ENCODE peak calls at places on chromosomes 1 and 21, in seven cellular contexts. O, S, W, I, U, K and X are unnamed samples.

GRCh38 chr1:38133781-38134180 is 87.2 kb upstream of the POU3F1 start:
- DNase-seq in O (no peak), S (no peak), W (no peak), I (no peak), U (no peak), K (no peak), X (no peak)

GRCh38 chr1:65421341-65422174 is 1.1 kb downstream of the LEPR start:
- DNase-seq in O (peak), S (no peak), W (no peak), I (no peak), U (peak), K (no peak), X (no peak)

GRCh38 chr1:223531742-223532341 is 133.7 kb downstream of the CAPN8 start:
- DNase-seq in O (peak), S (peak), W (peak), I (peak), U (peak), K (peak), X (peak)

GRCh38 chr1:193733674-193734073 is 547.3 kb upstream of the B3GALT2 start:
- DNase-seq in O (no peak), S (no peak), W (no peak), I (no peak), U (no peak), K (no peak), X (no peak)

GRCh38 chr1:1806890-1807289 is 28.6 kb upstream of the NADK start:
- DNase-seq in O (peak), S (no peak), W (no peak), I (no peak), U (no peak), K (no peak), X (peak)

GRCh38 chr1:230138561-230139239 is 71.7 kb downstream of the GALNT2 start:
- DNase-seq in O (no peak), S (no peak), W (no peak), I (no peak), U (no peak), K (no peak), X (no peak)

GRCh38 chr1:216997831-216998230 is 274.6 kb upstream of the ESRRG start:
- DNase-seq in O (no peak), S (no peak), W (no peak), I (no peak), U (no peak), K (no peak), X (no peak)

GRCh38 chr1:165645654-165646366 is 14.8 kb downstream of the MGST3 start:
- DNase-seq in O (no peak), S (no peak), W (no peak), I (no peak), U (no peak), K (no peak), X (no peak)

GRCh38 chr1:57770772-57771171 is 346.9 kb upstream of the DAB1 start:
- DNase-seq in O (peak), S (no peak), W (peak), I (no peak), U (peak), K (no peak), X (peak)

GRCh38 chr1:19113362-19114092 is 96.5 kb downstream of the UBR4 start:
- DNase-seq in O (peak), S (peak), W (peak), I (no peak), U (peak), K (peak), X (peak)

GRCh38 chr1:79040424-79041089 is 34.0 kb upstream of the ADGRL4 start:
- DNase-seq in O (peak), S (no peak), W (no peak), I (no peak), U (no peak), K (no peak), X (no peak)

GRCh38 chr1:119862276-119862675 is 34.0 kb downstream of the ADAM30 start:
- DNase-seq in O (peak), S (no peak), W (no peak), I (no peak), U (peak), K (no peak), X (no peak)

GRCh38 chr21:44528634-44528995 is 11.4 kb downstream of the KRTAP10-1 start:
- DNase-seq in O (no peak), S (peak), W (no peak), I (no peak), U (no peak), K (no peak), X (no peak)

GRCh38 chr1:171084091-171084490 is 6.6 kb upstream of the FMO3 start:
- DNase-seq in O (no peak), S (no peak), W (no peak), I (no peak), U (no peak), K (no peak), X (no peak)

GRCh38 chr1:7136166-7136953 is 351.1 kb downstream of the CAMTA1 start:
- DNase-seq in O (peak), S (no peak), W (no peak), I (no peak), U (no peak), K (no peak), X (no peak)

GRCh38 chr1:109396971-109397370 is 747 bp downstream of the SORT1 start:
- DNase-seq in O (no peak), S (no peak), W (peak), I (no peak), U (peak), K (no peak), X (peak)

GRCh38 chr1:156376958-156377919 is 8.2 kb downstream of the RHBG start:
- DNase-seq in O (no peak), S (no peak), W (no peak), I (no peak), U (no peak), K (no peak), X (no peak)

GRCh38 chr21:40568756-40569155 is 278.2 kb downstream of the DSCAM start:
- DNase-seq in O (no peak), S (no peak), W (no peak), I (no peak), U (no peak), K (no peak), X (no peak)

GRCh38 chr1:19156676-19157075 is 53.4 kb downstream of the UBR4 start:
- DNase-seq in O (peak), S (no peak), W (no peak), I (no peak), U (peak), K (no peak), X (peak)

GRCh38 chr1:236421022-236421421 is 26.9 kb downstream of the EDARADD start:
- DNase-seq in O (no peak), S (no peak), W (no peak), I (no peak), U (peak), K (no peak), X (peak)

GRCh38 chr1:246775531-246776385 is 51.5 kb downstream of the SCCPDH start:
- DNase-seq in O (no peak), S (no peak), W (no peak), I (no peak), U (no peak), K (no peak), X (no peak)

GRCh38 chr1:246780264-246780663 is 56.1 kb downstream of the SCCPDH start:
- DNase-seq in O (no peak), S (no peak), W (no peak), I (no peak), U (no peak), K (no peak), X (no peak)

GRCh38 chr1:246779561-246780175 is 55.5 kb downstream of the SCCPDH start:
- DNase-seq in O (no peak), S (no peak), W (no peak), I (no peak), U (no peak), K (no peak), X (no peak)

GRCh38 chr1:246778663-246779062 is 54.5 kb downstream of the SCCPDH start:
- DNase-seq in O (no peak), S (no peak), W (no peak), I (no peak), U (no peak), K (no peak), X (no peak)

DNA sequence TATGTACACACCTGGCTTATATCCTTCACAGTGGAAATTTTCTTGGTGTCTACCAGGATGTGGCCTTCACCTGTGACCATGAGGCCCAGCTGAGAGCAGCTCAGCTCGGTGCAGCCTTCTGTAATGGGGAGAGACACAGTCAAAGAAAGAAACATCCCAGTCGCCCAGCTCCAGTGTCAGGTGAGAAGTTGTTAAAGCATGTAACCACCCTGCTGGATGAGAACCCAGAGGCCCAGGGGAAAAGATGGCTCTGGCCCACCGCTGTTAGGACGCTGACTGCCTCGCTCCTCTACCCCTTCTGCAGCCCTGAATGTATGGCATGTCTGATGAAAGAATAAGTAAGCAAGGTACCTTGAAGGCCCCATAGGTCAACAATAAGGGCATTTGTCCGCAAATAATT is 52.7 kb downstream of the SCCPDH start:
- DNase-seq in O (no peak), S (no peak), W (no peak), I (no peak), U (no peak), K (no peak), X (no peak)
- H4K8ac ChIP-seq in O (no peak), S (no peak), W (no peak), I (no peak), U (no peak), K (no peak), X (no peak)

DNA sequence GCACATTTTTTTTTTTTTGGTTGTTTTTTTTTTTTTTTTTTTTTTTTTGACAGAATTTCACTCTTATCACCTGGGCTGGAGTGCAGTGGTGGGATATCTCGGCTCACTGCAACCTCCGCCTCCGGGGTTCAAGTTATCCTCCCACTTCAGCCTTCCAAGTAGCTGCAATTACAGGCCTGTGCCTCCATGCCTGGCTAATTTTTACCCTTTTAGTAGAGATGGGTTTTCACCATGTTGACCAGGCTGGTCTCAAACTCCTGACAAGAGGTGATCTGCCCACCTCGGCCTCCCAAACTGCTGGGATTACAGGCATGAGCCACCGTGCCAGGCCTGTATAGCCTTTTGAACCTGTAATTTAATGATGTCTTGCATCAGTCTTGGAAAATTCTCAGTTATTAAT is 25.0 kb downstream of the CR1 start:
- DNase-seq in O (no peak), S (no peak), W (no peak), I (no peak), U (no peak), K (no peak), X (no peak)
- H4K8ac ChIP-seq in O (no peak), S (no peak), W (no peak), I (no peak), U (no peak), K (no peak), X (no peak)

DNA sequence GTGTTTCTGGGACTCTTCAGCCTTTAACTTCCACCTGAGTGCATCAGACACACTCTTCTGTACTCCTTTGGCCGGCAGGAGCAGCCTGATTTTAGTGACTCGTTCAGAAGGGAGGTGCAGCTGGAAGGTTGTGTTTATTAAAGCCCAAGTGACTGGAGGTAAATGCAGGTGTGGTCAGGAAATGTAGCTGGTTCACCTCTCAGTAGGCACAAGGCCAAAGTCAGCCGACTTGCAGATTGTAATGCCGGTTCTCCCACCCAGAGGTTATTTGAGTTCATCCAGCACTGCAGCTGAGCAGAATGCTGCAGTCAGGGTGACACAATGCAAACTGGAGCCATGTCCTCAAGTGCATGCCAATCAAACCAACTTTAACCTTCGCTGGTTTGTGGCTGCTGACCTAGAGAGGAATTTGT is 91.5 kb downstream of the SPATA46 start:
- DNase-seq in O (no peak), S (no peak), W (peak), I (no peak), U (no peak), K (no peak), X (no peak)
- H4K8ac ChIP-seq in O (no peak), S (no peak), W (no peak), I (no peak), U (no peak), K (no peak), X (no peak)

GRCh38 chr1:226162898-226163297 is 23.6 kb downstream of the ACBD3 start:
- DNase-seq in O (no peak), S (no peak), W (no peak), I (no peak), U (no peak), K (no peak), X (no peak)

GRCh38 chr1:226157761-226158316 is 28.7 kb downstream of the ACBD3 start:
- DNase-seq in O (no peak), S (no peak), W (no peak), I (no peak), U (no peak), K (no peak), X (no peak)

GRCh38 chr1:226158457-226158856 is 28.1 kb downstream of the ACBD3 start:
- DNase-seq in O (no peak), S (no peak), W (no peak), I (no peak), U (no peak), K (no peak), X (no peak)

GRCh38 chr1:226154593-226154992 is 31.9 kb downstream of the ACBD3 start:
- DNase-seq in O (peak), S (no peak), W (no peak), I (no peak), U (no peak), K (no peak), X (no peak)

GRCh38 chr1:226158983-226159382 is 27.6 kb downstream of the ACBD3 start:
- DNase-seq in O (no peak), S (no peak), W (no peak), I (no peak), U (no peak), K (no peak), X (no peak)
- H4K8ac ChIP-seq in O (no peak), S (no peak), W (no peak), I (no peak), U (no peak), K (no peak), X (no peak)